ENCODE peak calls at places on chromosomes 4 and X, in six cellular contexts. One of them, this sample, is unnamed.
A peak's percentile ranks its signal among the peaks of the same experiment; 100 is the strongest.

GRCh38 chr4:152417648-152418047 is 118.2 kb downstream of the FBXW7 start:
- DNase-seq in activated B cell treated with CpG ODN at 0.5 μM for 24 hours: no peak
- DNase-seq in transverse colon: no peak
- DNase-seq in stimulated activated CD4-positive, alpha-beta T cell treated with anti-CD3 and anti-CD28 coated beads, Interleukin-2, amount 100 ng/mL, for 24 hours: no peak
- DNase-seq in neural progenitor cell: peak; percentile 18
- DNase-seq in heart left ventricle: no peak
- DNase-seq in this sample: no peak

GRCh38 chr4:115580901-115581300 is 467.5 kb upstream of the NDST4 start:
- DNase-seq in activated B cell treated with CpG ODN at 0.5 μM for 24 hours: no peak
- DNase-seq in transverse colon: no peak
- DNase-seq in stimulated activated CD4-positive, alpha-beta T cell treated with anti-CD3 and anti-CD28 coated beads, Interleukin-2, amount 100 ng/mL, for 24 hours: no peak
- DNase-seq in neural progenitor cell: no peak
- DNase-seq in heart left ventricle: no peak
- DNase-seq in this sample: no peak

GRCh38 chr4:63379750-63380522 is 1029.3 kb downstream of the TECRL start:
- DNase-seq in activated B cell treated with CpG ODN at 0.5 μM for 24 hours: no peak
- DNase-seq in transverse colon: no peak
- DNase-seq in stimulated activated CD4-positive, alpha-beta T cell treated with anti-CD3 and anti-CD28 coated beads, Interleukin-2, amount 100 ng/mL, for 24 hours: no peak
- DNase-seq in neural progenitor cell: no peak
- DNase-seq in heart left ventricle: no peak
- DNase-seq in this sample: no peak

GRCh38 chrX:101079736-101080135 is 1.1 kb downstream of the TMEM35A start:
- DNase-seq in activated B cell treated with CpG ODN at 0.5 μM for 24 hours: no peak
- DNase-seq in transverse colon: no peak
- DNase-seq in stimulated activated CD4-positive, alpha-beta T cell treated with anti-CD3 and anti-CD28 coated beads, Interleukin-2, amount 100 ng/mL, for 24 hours: no peak
- DNase-seq in neural progenitor cell: peak; percentile 10
- DNase-seq in heart left ventricle: no peak
- DNase-seq in this sample: no peak

GRCh38 chrX:48945517-48946348 is 11.7 kb downstream of the OTUD5 start:
- DNase-seq in activated B cell treated with CpG ODN at 0.5 μM for 24 hours: no peak
- DNase-seq in transverse colon: peak; percentile 64
- DNase-seq in stimulated activated CD4-positive, alpha-beta T cell treated with anti-CD3 and anti-CD28 coated beads, Interleukin-2, amount 100 ng/mL, for 24 hours: peak; percentile 53
- DNase-seq in neural progenitor cell: peak; percentile 74
- DNase-seq in heart left ventricle: no peak
- DNase-seq in this sample: no peak

GRCh38 chr4:6873792-6874461 is 35.7 kb upstream of the TBC1D14 start:
- DNase-seq in activated B cell treated with CpG ODN at 0.5 μM for 24 hours: peak; percentile 50
- DNase-seq in transverse colon: peak; percentile 79
- DNase-seq in stimulated activated CD4-positive, alpha-beta T cell treated with anti-CD3 and anti-CD28 coated beads, Interleukin-2, amount 100 ng/mL, for 24 hours: peak; percentile 84
- DNase-seq in neural progenitor cell: peak; percentile 80
- DNase-seq in heart left ventricle: peak; percentile 67
- DNase-seq in this sample: peak; percentile 38

GRCh38 chr4:56995525-56995924 is 16.8 kb downstream of the POLR2B start:
- DNase-seq in activated B cell treated with CpG ODN at 0.5 μM for 24 hours: no peak
- DNase-seq in transverse colon: peak; percentile 53
- DNase-seq in stimulated activated CD4-positive, alpha-beta T cell treated with anti-CD3 and anti-CD28 coated beads, Interleukin-2, amount 100 ng/mL, for 24 hours: no peak
- DNase-seq in neural progenitor cell: no peak
- DNase-seq in heart left ventricle: peak; percentile 83
- DNase-seq in this sample: no peak

GRCh38 chr4:165106518-165106917 is 6.1 kb downstream of the TMEM192 start:
- DNase-seq in activated B cell treated with CpG ODN at 0.5 μM for 24 hours: no peak
- DNase-seq in transverse colon: no peak
- DNase-seq in stimulated activated CD4-positive, alpha-beta T cell treated with anti-CD3 and anti-CD28 coated beads, Interleukin-2, amount 100 ng/mL, for 24 hours: no peak
- DNase-seq in neural progenitor cell: no peak
- DNase-seq in heart left ventricle: no peak
- DNase-seq in this sample: no peak

GRCh38 chr4:115950806-115951205 is 837.4 kb upstream of the NDST4 start:
- DNase-seq in activated B cell treated with CpG ODN at 0.5 μM for 24 hours: no peak
- DNase-seq in transverse colon: no peak
- DNase-seq in stimulated activated CD4-positive, alpha-beta T cell treated with anti-CD3 and anti-CD28 coated beads, Interleukin-2, amount 100 ng/mL, for 24 hours: no peak
- DNase-seq in neural progenitor cell: no peak
- DNase-seq in heart left ventricle: no peak
- DNase-seq in this sample: no peak

GRCh38 chr4:39759569-39759968 is 61.6 kb downstream of the UBE2K start:
- DNase-seq in activated B cell treated with CpG ODN at 0.5 μM for 24 hours: no peak
- DNase-seq in transverse colon: no peak
- DNase-seq in stimulated activated CD4-positive, alpha-beta T cell treated with anti-CD3 and anti-CD28 coated beads, Interleukin-2, amount 100 ng/mL, for 24 hours: no peak
- DNase-seq in neural progenitor cell: no peak
- DNase-seq in heart left ventricle: no peak
- DNase-seq in this sample: no peak

GRCh38 chr4:15003441-15003890 is 1.2 kb downstream of the CPEB2 start:
- DNase-seq in activated B cell treated with CpG ODN at 0.5 μM for 24 hours: peak; percentile 69
- DNase-seq in transverse colon: peak; percentile 68
- DNase-seq in stimulated activated CD4-positive, alpha-beta T cell treated with anti-CD3 and anti-CD28 coated beads, Interleukin-2, amount 100 ng/mL, for 24 hours: peak; percentile 63
- DNase-seq in neural progenitor cell: peak; percentile 63
- DNase-seq in heart left ventricle: peak; percentile 55
- DNase-seq in this sample: no peak

This sample was measured in GM18507.